ENCODE peak calls at places on chromosomes 5 and 9, in nine cellular contexts. O is HAP-1, Y is NCI-H1092, C is NCI-H2171 treated with DMSO at 0.1 percent for 48 hours, B is Ammon's horn, W is progenitor cell of endocrine pancreas, U is H7, X is IMR-90, P is cardiac fibroblast. D is an unnamed sample.
A peak's percentile ranks its signal among the peaks of the same experiment; 100 is the strongest.

GRCh38 chr9:87542180-87542579 is 44.5 kb downstream of the DAPK1 start:
- DNase-seq in U (no peak), Y (no peak), O (no peak), P (no peak), C (no peak), W (no peak), B (no peak), X (no peak), D (no peak)

GRCh38 chr9:34254141-34254913 is 74.7 kb downstream of the KIF24 start:
- DNase-seq in U (no peak), Y (no peak), X (peak; percentile 79), B (no peak), P (peak; percentile 67), C (no peak), O (no peak), W (no peak), D (peak; percentile 87)

GRCh38 chr5:177128551-177128976 is 5.0 kb upstream of the NSD1 start:
- DNase-seq in W (no peak), Y (no peak), U (no peak), B (peak; percentile 54), X (no peak), P (no peak), C (no peak), O (no peak), D (no peak)

GRCh38 chr5:172671091-172671490 is 30.0 kb downstream of the NEURL1B start:
- DNase-seq in P (no peak), C (no peak), Y (no peak), X (no peak), U (no peak), B (no peak), W (no peak), O (no peak), D (no peak)

GRCh38 chr5:143434261-143435206 is 31.0 kb upstream of the NR3C1 start:
- DNase-seq in X (no peak), C (no peak), P (no peak), B (no peak), Y (no peak), O (no peak), U (no peak), W (no peak), D (peak; percentile 54)

GRCh38 chr5:52491071-52491828 is 296.5 kb upstream of the ITGA1 start:
- DNase-seq in U (no peak), C (peak; percentile 92), B (no peak), X (no peak), O (no peak), P (no peak), W (no peak), Y (peak; percentile 82), D (no peak)

GRCh38 chr9:13863112-13863511 is 450.8 kb downstream of the NFIB start:
- DNase-seq in U (no peak), O (peak; percentile 36), X (peak; percentile 7), W (no peak), C (no peak), P (peak; percentile 87), Y (no peak), B (peak; percentile 78), D (peak; percentile 65)

GRCh38 chr5:158051036-158051435 is 192.1 kb upstream of the CLINT1 start:
- DNase-seq in W (no peak), C (no peak), X (no peak), Y (no peak), O (no peak), U (no peak), B (no peak), P (no peak), D (no peak)

GRCh38 chr9:112127281-112127680 is 47.8 kb downstream of the SUSD1 start:
- DNase-seq in C (no peak), Y (no peak), U (no peak), B (no peak), X (no peak), W (no peak), P (no peak), O (no peak), D (no peak)

GRCh38 chr9:89328064-89328463 is 9.8 kb downstream of the SECISBP2 start:
- DNase-seq in W (no peak), Y (no peak), P (no peak), O (no peak), B (no peak), C (no peak), U (no peak), X (peak; percentile 36), D (no peak)

GRCh38 chr9:69204869-69205268 is 30.8 kb downstream of the TJP2 start:
- DNase-seq in U (peak; percentile 27), W (no peak), X (peak; percentile 69), Y (no peak), P (peak; percentile 73), C (no peak), B (peak; percentile 92), O (no peak), D (peak; percentile 89)

GRCh38 chr5:176664479-176664878 is 17.2 kb downstream of the TSPAN17 start:
- DNase-seq in C (no peak), Y (no peak), P (no peak), W (no peak), B (no peak), O (no peak), X (no peak), U (peak; percentile 70), D (no peak)

GRCh38 chr9:94772654-94773303 is 46.3 kb downstream of the AOPEP start:
- DNase-seq in Y (peak; percentile 97), U (peak; percentile 37), X (peak; percentile 86), P (no peak), C (peak; percentile 18), W (no peak), O (peak; percentile 30), B (peak; percentile 92), D (peak; percentile 43)

GRCh38 chr5:126988021-126988569 is 42.3 kb downstream of the MARCHF3 start:
- DNase-seq in X (no peak), Y (no peak), C (no peak), W (no peak), U (no peak), P (no peak), B (no peak), O (no peak), D (no peak)

GRCh38 chr9:69180670-69181069 is 6.6 kb downstream of the TJP2 start:
- DNase-seq in P (peak; percentile 94), Y (no peak), W (no peak), O (no peak), X (peak; percentile 99), C (no peak), U (no peak), B (peak; percentile 61), D (peak; percentile 97)

GRCh38 chr5:175457466-175457865 is 13.5 kb upstream of the DRD1 start:
- DNase-seq in B (no peak), O (no peak), X (no peak), Y (no peak), U (no peak), W (no peak), P (no peak), C (no peak), D (no peak)

GRCh38 chr5:82849885-82850284 is 227.3 kb downstream of the TMEM167A start:
- DNase-seq in W (no peak), B (no peak), O (peak; percentile 15), C (no peak), X (no peak), U (no peak), P (no peak), Y (no peak), D (no peak)

GRCh38 chr5:172102913-172103629 is 85.0 kb downstream of the STK10 start:
- DNase-seq in O (peak; percentile 63), B (no peak), Y (no peak), W (no peak), U (peak; percentile 70), X (peak; percentile 95), P (peak; percentile 97), C (no peak), D (peak; percentile 97)

GRCh38 chr9:98851730-98852462 is 44.4 kb downstream of the GALNT12 start:
- DNase-seq in Y (no peak), C (no peak), B (no peak), O (no peak), P (no peak), U (no peak), X (peak; percentile 49), W (no peak), D (no peak)

GRCh38 chr9:98811051-98811650 is 3.7 kb downstream of the GALNT12 start:
- DNase-seq in B (no peak), O (no peak), C (no peak), Y (no peak), P (peak; percentile 73), U (no peak), X (peak; percentile 96), W (no peak), D (peak; percentile 98)

GRCh38 chr9:137745541-137745991 is 126.8 kb downstream of the EHMT1 start:
- DNase-seq in U (peak; percentile 82), W (no peak), O (no peak), X (peak; percentile 43), Y (no peak), P (no peak), B (no peak), C (peak; percentile 75), D (no peak)

GRCh38 chr9:19231126-19232035 is 888 bp downstream of the DENND4C start:
- DNase-seq in X (peak; percentile 17), P (no peak), C (no peak), B (peak; percentile 33), O (no peak), Y (no peak), U (peak; percentile 78), W (no peak), D (peak; percentile 25)

GRCh38 chr9:22357016-22357415 is 89.6 kb upstream of the DMRTA1 start:
- DNase-seq in P (no peak), X (no peak), B (no peak), W (no peak), C (no peak), Y (no peak), O (no peak), U (no peak), D (no peak)

GRCh38 chr5:135221696-135222095 is 177.3 kb downstream of the MACROH2A1 start:
- DNase-seq in B (no peak), P (no peak), U (no peak), X (no peak), C (no peak), O (peak; percentile 1), W (no peak), Y (no peak), D (no peak)

GRCh38 chr5:73796164-73797141 is 170.5 kb downstream of the ARHGEF28 start:
- DNase-seq in U (no peak), W (no peak), P (peak; percentile 94), X (peak; percentile 98), Y (no peak), C (no peak), B (no peak), O (no peak), D (peak; percentile 96)

GRCh38 chr9:105415344-105415980 is 32.4 kb upstream of the FSD1L start:
- DNase-seq in X (peak; percentile 55), O (peak; percentile 84), Y (peak; percentile 50), B (peak; percentile 81), U (peak; percentile 74), C (peak; percentile 74), W (peak; percentile 59), P (peak; percentile 68), D (peak; percentile 70)

GRCh38 chr9:113589890-113590289 is 126.4 kb downstream of the RGS3 start:
- DNase-seq in P (peak; percentile 77), B (peak; percentile 48), Y (no peak), C (peak; percentile 21), X (peak; percentile 66), U (no peak), W (no peak), O (no peak), D (peak; percentile 66)

GRCh38 chr5:174692982-174693422 is 31.4 kb upstream of the MSX2 start:
- DNase-seq in C (no peak), W (no peak), B (no peak), Y (no peak), O (peak; percentile 77), U (peak; percentile 87), P (no peak), X (no peak), D (no peak)

GRCh38 chr9:116475201-116475600 is 211.9 kb upstream of the TRIM32 start:
- DNase-seq in W (no peak), Y (no peak), C (no peak), O (no peak), X (peak; percentile 55), P (peak; percentile 41), B (no peak), U (no peak), D (peak; percentile 49)

GRCh38 chr9:134486127-134486995 is 155.2 kb upstream of the COL5A1 start:
- DNase-seq in W (no peak), P (no peak), O (peak; percentile 1), Y (no peak), U (no peak), X (no peak), B (no peak), C (no peak), D (no peak)

GRCh38 chr5:33994845-33995244 is 10.4 kb upstream of the SLC45A2 start:
- DNase-seq in U (no peak), Y (no peak), W (no peak), B (no peak), O (no peak), C (no peak), X (peak; percentile 76), P (peak; percentile 46), D (peak; percentile 86)